ENCODE peak calls at places on chromosomes 4 and X, in seven cellular contexts. M is SK-N-SH, I is NCI-H2227 treated with DMSO at 0.1 percent for 48 hours, U is ovary, T is activated T-helper 1 cell treated with Interleukin-2 at 50 U/mL for 16 hours, G is aorta, E is cardiac muscle cell. O is an unnamed sample.

GRCh38 chr4:4763815-4764202 is 95.7 kb upstream of the MSX1 start:
- DNase-seq in M (no peak), I (no peak), U (no peak), T (no peak), G (no peak), E (peak), O (no peak)

GRCh38 chr4:24033626-24034025 is 143.8 kb upstream of the PPARGC1A start:
- DNase-seq in M (no peak), I (no peak), U (no peak), T (no peak), G (no peak), E (no peak), O (no peak)

GRCh38 chrX:95058815-95059214 is 1384.8 kb downstream of the FAM133A start:
- DNase-seq in M (no peak), I (no peak), U (no peak), T (no peak), G (no peak), E (peak), O (no peak)

GRCh38 chrX:1851527-1851926 is 236.7 kb downstream of the ASMT start:
- DNase-seq in M (no peak), I (no peak), U (no peak), T (no peak), G (peak), E (no peak), O (no peak)

GRCh38 chr4:138632856-138633255 is 382.7 kb upstream of the NOCT start:
- DNase-seq in M (no peak), I (no peak), U (no peak), T (no peak), G (no peak), E (no peak), O (no peak)

GRCh38 chr4:1246901-1247810 is 1.8 kb downstream of the CTBP1 start:
- DNase-seq in M (peak), I (no peak), U (peak), T (no peak), G (peak), E (no peak), O (no peak)

GRCh38 chr4:83305187-83305586 is 20.6 kb upstream of the COQ2 start:
- DNase-seq in M (no peak), I (no peak), U (no peak), T (no peak), G (no peak), E (peak), O (no peak)

GRCh38 chr4:186807809-186808634 is 84.4 kb upstream of the FAT1 start:
- DNase-seq in M (no peak), I (no peak), U (no peak), T (no peak), G (no peak), E (no peak), O (no peak)

GRCh38 chrX:113001836-113002235 is 161.2 kb upstream of the AMOT start:
- DNase-seq in M (no peak), I (no peak), U (no peak), T (no peak), G (no peak), E (no peak), O (no peak)

GRCh38 chrX:136200466-136200865 is 50.7 kb downstream of the MAP7D3 start:
- DNase-seq in M (no peak), I (no peak), U (no peak), T (no peak), G (no peak), E (peak), O (peak)

GRCh38 chr4:1113311-1114009 is at the start of gene RNF212:
- DNase-seq in M (peak), I (peak), U (peak), T (peak), G (no peak), E (peak), O (no peak)

GRCh38 chr4:188697217-188697616 is 558.0 kb downstream of the TRIML1 start:
- DNase-seq in M (no peak), I (no peak), U (no peak), T (no peak), G (no peak), E (no peak), O (no peak)

GRCh38 chr4:159977907-159978617 is 875.2 kb downstream of the RAPGEF2 start:
- DNase-seq in M (no peak), I (no peak), U (no peak), T (no peak), G (no peak), E (no peak), O (no peak)

GRCh38 chr4:98802673-98803286 is 126.2 kb downstream of the EIF4E start:
- DNase-seq in M (no peak), I (no peak), U (no peak), T (no peak), G (no peak), E (peak), O (peak)

GRCh38 chrX:63930140-63930539 is 145.1 kb upstream of the ARHGEF9 start:
- DNase-seq in M (peak), I (no peak), U (no peak), T (no peak), G (no peak), E (no peak), O (no peak)

GRCh38 chr4:94766856-94767255 is 9.1 kb downstream of the BMPR1B start:
- DNase-seq in M (no peak), I (no peak), U (no peak), T (no peak), G (no peak), E (no peak), O (no peak)

GRCh38 chr4:15186149-15186548 is 183.9 kb downstream of the CPEB2 start:
- DNase-seq in M (no peak), I (no peak), U (no peak), T (no peak), G (no peak), E (peak), O (no peak)

GRCh38 chrX:74450803-74451449 is 29.6 kb downstream of the SLC16A2 start:
- DNase-seq in M (no peak), I (no peak), U (no peak), T (no peak), G (no peak), E (peak), O (no peak)

GRCh38 chr4:139587452-139587851 is 31.4 kb upstream of the SETD7 start:
- DNase-seq in M (no peak), I (no peak), U (no peak), T (no peak), G (no peak), E (peak), O (no peak)

GRCh38 chr4:86564795-86565194 is 29.3 kb upstream of the PTPN13 start:
- DNase-seq in M (no peak), I (no peak), U (no peak), T (no peak), G (no peak), E (no peak), O (peak)

GRCh38 chr4:42965326-42965725 is 72.8 kb downstream of the GRXCR1 start:
- DNase-seq in M (peak), I (no peak), U (no peak), T (no peak), G (no peak), E (no peak), O (no peak)

GRCh38 chr4:98283219-98284199 is 22.3 kb downstream of the RAP1GDS1 start:
- DNase-seq in M (no peak), I (no peak), U (no peak), T (no peak), G (no peak), E (peak), O (no peak)

GRCh38 chrX:13938053-13938765 is 91.5 kb downstream of the GEMIN8 start:
- DNase-seq in M (peak), I (no peak), U (peak), T (no peak), G (peak), E (peak), O (no peak)

GRCh38 chrX:40299028-40299479 is 201.3 kb upstream of the BCOR start:
- DNase-seq in M (peak), I (no peak), U (peak), T (no peak), G (no peak), E (peak), O (no peak)

GRCh38 chr4:109434793-109435080 is 1.1 kb downstream of the SEC24B start:
- DNase-seq in M (no peak), I (no peak), U (no peak), T (no peak), G (no peak), E (peak), O (no peak)

GRCh38 chrX:154061801-154062200 is 35.7 kb downstream of the MECP2 start:
- DNase-seq in M (no peak), I (no peak), U (no peak), T (no peak), G (no peak), E (no peak), O (no peak)

GRCh38 chrX:152912641-152913040 is 14.8 kb downstream of the ZNF185 start:
- DNase-seq in M (no peak), I (no peak), U (no peak), T (no peak), G (no peak), E (no peak), O (no peak)

GRCh38 chr4:21780158-21780557 is 168.4 kb downstream of the KCNIP4 start:
- DNase-seq in M (no peak), I (no peak), U (no peak), T (no peak), G (no peak), E (no peak), O (no peak)

GRCh38 chr4:24248674-24249644 is 335.4 kb downstream of the DHX15 start:
- DNase-seq in M (no peak), I (no peak), U (no peak), T (no peak), G (no peak), E (peak), O (no peak)

O was measured in globus pallidus.